ENCODE peak calls at places on chromosomes 4 and X, in six cellular contexts. W, U, G, I, N and O are unnamed samples.

GRCh38 chr4:178198691-178199090 is 756.5 kb upstream of the AGA start:
- DNase-seq in I (no peak), N (peak; percentile 33), U (no peak), W (no peak), G (no peak), O (peak; percentile 36)

GRCh38 chr4:165448700-165449099 is 69.9 kb downstream of the CPE start:
- DNase-seq in N (no peak), I (no peak), W (no peak), G (no peak), U (no peak), O (no peak)

GRCh38 chrX:9396930-9397329 is 67.9 kb upstream of the TBL1X start:
- DNase-seq in U (no peak), N (no peak), G (no peak), I (no peak), W (no peak), O (no peak)

GRCh38 chr4:132180020-132180427 is 969.1 kb upstream of the PCDH10 start:
- DNase-seq in G (no peak), U (no peak), I (peak; percentile 18), N (peak; percentile 64), W (no peak), O (peak; percentile 61)

GRCh38 chr4:23324291-23324690 is 565.6 kb downstream of the PPARGC1A start:
- DNase-seq in U (no peak), I (no peak), W (no peak), G (no peak), N (peak; percentile 55), O (peak; percentile 40)

GRCh38 chr4:23232987-23233386 is 540.2 kb downstream of the GBA3 start:
- DNase-seq in G (no peak), U (no peak), W (no peak), I (no peak), N (no peak), O (peak; percentile 40)

GRCh38 chr4:186566068-186566467 is 10.7 kb upstream of the MTNR1A start:
- DNase-seq in I (no peak), G (no peak), U (no peak), N (no peak), W (no peak), O (no peak)

GRCh38 chr4:73045894-73046293 is 23.6 kb downstream of the COX18 start:
- DNase-seq in N (no peak), W (no peak), I (no peak), G (no peak), U (no peak), O (no peak)

GRCh38 chr4:169900241-169900845 is 125.9 kb downstream of the MFAP3L start:
- DNase-seq in W (no peak), U (no peak), N (no peak), I (no peak), G (no peak), O (no peak)

GRCh38 chrX:68199062-68199848 is 234.0 kb downstream of the OPHN1 start:
- DNase-seq in U (no peak), N (no peak), I (no peak), G (no peak), W (no peak), O (no peak)

GRCh38 chrX:100596601-100597000 is 11.9 kb downstream of the TNMD start:
- DNase-seq in U (no peak), W (no peak), G (no peak), N (no peak), I (no peak), O (no peak)

GRCh38 chrX:140507223-140507981 is 2.5 kb upstream of the SOX3 start:
- DNase-seq in G (no peak), U (no peak), W (no peak), I (no peak), N (no peak), O (no peak)

GRCh38 chr4:105998210-105998609 is 102.9 kb downstream of the NPNT start:
- DNase-seq in G (no peak), W (no peak), U (no peak), N (peak; percentile 87), I (no peak), O (no peak)

GRCh38 chr4:335515-335914 is 2.1 kb upstream of the ZNF141 start:
- DNase-seq in I (no peak), U (no peak), W (no peak), N (no peak), G (no peak), O (no peak)

GRCh38 chrX:68045008-68045577 is 388.2 kb downstream of the OPHN1 start:
- DNase-seq in U (no peak), N (no peak), G (no peak), I (no peak), W (no peak), O (no peak)

GRCh38 chr4:15754323-15754722 is 23.8 kb upstream of the CD38 start:
- DNase-seq in I (peak; percentile 65), N (no peak), U (no peak), W (no peak), G (no peak), O (no peak)

GRCh38 chr4:97252615-97253154 is 890.6 kb downstream of the STPG2 start:
- DNase-seq in N (no peak), G (no peak), I (no peak), W (no peak), U (no peak), O (no peak)

GRCh38 chr4:16264798-16265197 is 38.5 kb upstream of the TAPT1 start:
- DNase-seq in U (peak; percentile 60), G (no peak), I (peak; percentile 2), N (peak; percentile 52), W (no peak), O (no peak)

GRCh38 chrX:78997870-78998558 is 52.8 kb downstream of the P2RY10 start:
- DNase-seq in W (peak; percentile 19), U (no peak), N (no peak), I (no peak), G (no peak), O (no peak)

GRCh38 chr4:8381814-8382581 is 58.5 kb downstream of the ACOX3 start:
- DNase-seq in W (no peak), N (no peak), U (no peak), G (no peak), I (no peak), O (no peak)

GRCh38 chrX:94123062-94123461 is 449.1 kb downstream of the FAM133A start:
- DNase-seq in N (no peak), G (no peak), I (no peak), U (no peak), W (no peak), O (no peak)

GRCh38 chr4:73206236-73206635 is 52.4 kb downstream of the ANKRD17 start:
- DNase-seq in N (no peak), G (no peak), W (no peak), U (no peak), I (no peak), O (no peak)

GRCh38 chrX:119617511-119618164 is 11.4 kb upstream of the NKRF start:
- DNase-seq in W (no peak), I (no peak), G (no peak), U (no peak), N (no peak), O (no peak)

GRCh38 chr4:41620594-41621256 is 82.8 kb downstream of the LIMCH1 start:
- DNase-seq in I (no peak), W (no peak), G (no peak), U (peak; percentile 74), N (no peak), O (no peak)